ENCODE peak calls at places on chromosomes 11 and 22, in ten cellular contexts. H is vagina, B is testis, L is endothelial cell of umbilical vein, R is ovary, Z is body of pancreas, F is tibial nerve, T is A549, U is H1, V is adrenal gland. D is an unnamed sample.

GRCh38 chr11:76166314-76166713 is 40.0 kb downstream of the WNT11 start:
- DNase-seq in R (no peak), L (no peak), F (no peak), H (no peak), U (no peak), V (no peak), B (no peak), T (no peak), Z (no peak), D (no peak)

GRCh38 chr11:9120659-9121350 is 29.4 kb upstream of the SCUBE2 start:
- DNase-seq in B (no peak), F (no peak), U (peak), L (no peak), H (no peak), V (no peak), T (peak), R (no peak), Z (no peak), D (no peak)

GRCh38 chr22:44364750-44365118 is 52.0 kb upstream of the SHISAL1 start:
- DNase-seq in L (no peak), H (no peak), Z (no peak), U (no peak), V (no peak), T (no peak), B (no peak), F (no peak), R (peak), D (no peak)

GRCh38 chr22:19877626-19878339 is 23.1 kb upstream of the GNB1L start:
- DNase-seq in V (no peak), B (no peak), U (peak), R (no peak), F (peak), H (no peak), L (no peak), Z (peak), T (no peak), D (no peak)

GRCh38 chr22:36197065-36197440 is 4.6 kb downstream of the APOL4 start:
- DNase-seq in Z (peak), V (no peak), L (peak), H (no peak), U (no peak), F (no peak), B (peak), T (no peak), R (peak), D (no peak)

GRCh38 chr11:81870066-81870412 is 863.6 kb downstream of the FAM181B start:
- DNase-seq in Z (no peak), B (no peak), V (no peak), H (no peak), F (no peak), R (no peak), U (no peak), T (no peak), L (no peak), D (no peak)

GRCh38 chr11:60528465-60528864 is 13.3 kb downstream of the MS4A13 start:
- DNase-seq in F (no peak), U (no peak), H (no peak), Z (no peak), B (no peak), V (no peak), L (no peak), R (no peak), T (no peak), D (no peak)

GRCh38 chr11:130582994-130583393 is 134.5 kb downstream of the ADAMTS15 start:
- DNase-seq in V (no peak), U (no peak), R (no peak), F (no peak), H (no peak), L (no peak), Z (no peak), T (no peak), B (no peak), D (no peak)

GRCh38 chr22:24435861-24436351 is 8.5 kb downstream of the ADORA2A start:
- DNase-seq in T (no peak), R (no peak), L (no peak), V (peak), B (no peak), Z (no peak), H (no peak), U (no peak), F (peak), D (no peak)

GRCh38 chr22:48531108-48531507 is 1296.6 kb downstream of the BRD1 start:
- DNase-seq in U (no peak), R (no peak), V (no peak), F (no peak), L (no peak), T (no peak), B (no peak), H (no peak), Z (no peak), D (no peak)

GRCh38 chr11:2929880-2930704 is 872 bp upstream of the PHLDA2 start:
- DNase-seq in F (no peak), B (no peak), T (peak), U (peak), L (peak), Z (peak), R (no peak), H (no peak), V (peak), D (no peak)

GRCh38 chr22:36376265-36376664 is 11.5 kb downstream of the MYH9 start:
- DNase-seq in H (no peak), L (no peak), B (no peak), V (no peak), F (no peak), U (no peak), R (no peak), Z (no peak), T (no peak), D (no peak)

GRCh38 chr11:120400564-120401364 is 64.6 kb downstream of the ARHGEF12 start:
- DNase-seq in L (peak), H (no peak), Z (peak), R (no peak), B (no peak), T (peak), F (no peak), U (no peak), V (peak), D (no peak)

DNA sequence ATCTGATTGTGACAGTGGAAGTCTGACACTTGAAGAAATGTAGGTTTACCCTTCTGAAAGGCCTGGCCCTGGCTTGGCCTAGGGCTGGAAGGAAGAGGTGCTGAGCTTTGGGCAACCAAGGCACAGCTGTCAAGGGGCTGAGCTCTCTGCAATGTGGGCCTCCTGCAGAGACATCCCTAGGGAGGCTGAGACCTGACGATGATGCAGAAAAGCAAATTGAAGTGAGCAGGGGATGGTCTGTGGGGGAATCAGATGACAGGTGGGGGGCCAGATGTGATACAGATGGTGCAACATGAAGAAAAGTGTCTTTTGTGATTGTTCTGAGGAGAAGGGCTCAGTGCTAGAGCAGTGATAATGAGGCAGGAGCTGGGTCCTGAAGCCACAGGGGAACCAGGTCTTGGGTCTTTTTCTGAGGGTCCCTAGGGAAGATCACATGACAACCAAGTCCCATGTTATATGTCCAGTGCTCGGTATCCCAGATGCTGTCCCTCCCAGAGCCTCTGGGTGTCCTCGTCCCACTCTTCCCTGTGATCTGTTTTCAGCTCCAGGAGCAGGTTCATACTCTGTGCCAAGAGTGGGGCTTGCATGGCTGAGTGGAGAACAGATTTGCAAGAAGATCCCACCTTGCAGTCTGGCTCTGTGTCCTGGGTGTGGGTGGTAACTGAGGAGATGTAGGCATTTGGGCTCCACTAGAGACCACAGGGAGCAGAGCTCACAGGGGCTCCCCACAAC is 79.9 kb upstream of the VPREB1 start:
- DNase-seq in B (no peak), V (no peak), U (no peak), Z (no peak), H (no peak), L (no peak), F (no peak), T (no peak), R (no peak), D (no peak)
- TF ChIP-seq CTCF in B (no peak), V (no peak), U (no peak), Z (no peak), H (no peak), L (no peak), F (no peak), T (no peak), R (no peak), D (no peak)

GRCh38 chr22:21687685-21688259 is 22.0 kb downstream of the PPIL2 start:
- DNase-seq in Z (no peak), V (no peak), R (no peak), H (no peak), U (no peak), L (no peak), F (no peak), T (no peak), B (no peak), D (no peak)
- TF ChIP-seq POLR2A in Z (no peak), V (no peak), R (no peak), H (no peak), U (no peak), L (no peak), F (no peak), T (no peak), B (no peak), D (no peak)

GRCh38 chr11:45834298-45834756 is 12.9 kb upstream of the CRY2 start:
- DNase-seq in L (no peak), Z (no peak), F (no peak), H (no peak), T (no peak), B (no peak), R (no peak), V (no peak), U (no peak), D (no peak)
- H3K4me3 ChIP-seq in L (no peak), Z (no peak), F (no peak), H (no peak), T (no peak), B (no peak), R (no peak), V (no peak), U (no peak), D (no peak)

GRCh38 chr22:41534219-41534618 is 10.1 kb downstream of the POLR3H start:
- DNase-seq in H (no peak), V (no peak), T (no peak), R (no peak), L (no peak), Z (no peak), B (no peak), F (no peak), U (no peak), D (no peak)

GRCh38 chr22:41537203-41537602 is 7.1 kb downstream of the POLR3H start:
- DNase-seq in Z (no peak), L (no peak), B (no peak), T (no peak), U (no peak), F (no peak), V (no peak), R (no peak), H (no peak), D (no peak)

GRCh38 chr22:41531736-41532477 is 12.4 kb downstream of the POLR3H start:
- DNase-seq in T (no peak), U (no peak), F (no peak), R (no peak), L (no peak), Z (no peak), V (no peak), B (no peak), H (no peak), D (no peak)

GRCh38 chr22:41532908-41533825 is 11.1 kb downstream of the POLR3H start:
- DNase-seq in L (peak), H (no peak), B (peak), F (no peak), V (peak), U (peak), R (peak), T (peak), Z (peak), D (no peak)

GRCh38 chr22:41535244-41535643 is 9.0 kb downstream of the POLR3H start:
- DNase-seq in B (no peak), T (peak), R (no peak), H (no peak), Z (no peak), L (no peak), V (no peak), F (no peak), U (no peak), D (no peak)
- TF ChIP-seq CTCF in B (no peak), T (no peak), R (no peak), H (no peak), Z (no peak), L (peak), V (no peak), F (no peak), U (peak), D (no peak)

GRCh38 chr11:65431452-65432132 is 9.0 kb downstream of the NEAT1 start:
- DNase-seq in Z (no peak), H (no peak), B (peak), R (no peak), U (no peak), V (no peak), F (no peak), T (peak), L (peak), D (no peak)
- TF ChIP-seq POLR2A in Z (no peak), H (no peak), B (no peak), R (no peak), U (no peak), V (peak), F (no peak), T (no peak), L (no peak), D (no peak)

GRCh38 chr11:134411887-134412507 is at the start of gene B3GAT1:
- DNase-seq in R (no peak), T (no peak), F (no peak), V (no peak), Z (no peak), H (no peak), L (no peak), U (no peak), B (no peak), D (no peak)
- H3K4me3 ChIP-seq in R (peak), T (peak), F (peak), V (peak), Z (no peak), H (peak), L (no peak), U (peak), B (peak), D (peak)

D was measured in esophagus squamous epithelium.